ENCODE peak calls at places on chromosomes 5 and 9, in ten cellular contexts. One of them, this sample, is unnamed.
A peak's percentile ranks its signal among the peaks of the same experiment; 100 is the strongest.

GRCh38 chr5:1701884-1702283 is 97.8 kb downstream of the MRPL36 start:
- DNase-seq in heart right ventricle: no peak
- DNase-seq in aorta: no peak
- DNase-seq in heart left ventricle: no peak
- DNase-seq in neuronal stem cell: no peak
- DNase-seq in ovary: no peak
- DNase-seq in WERI-Rb-1: no peak
- DNase-seq in psoas muscle: no peak
- DNase-seq in IMR-90: no peak
- DNase-seq in prostate gland: no peak
- DNase-seq in this sample: no peak

GRCh38 chr5:37991267-37991902 is 151.5 kb upstream of the GDNF start:
- DNase-seq in IMR-90: no peak
- DNase-seq in heart right ventricle: no peak
- DNase-seq in psoas muscle: no peak
- DNase-seq in ovary: no peak
- DNase-seq in neuronal stem cell: no peak
- DNase-seq in WERI-Rb-1: no peak
- DNase-seq in prostate gland: no peak
- DNase-seq in heart left ventricle: no peak
- DNase-seq in aorta: no peak
- DNase-seq in this sample: no peak

GRCh38 chr9:18238254-18238653 is 235.7 kb upstream of the ADAMTSL1 start:
- DNase-seq in neuronal stem cell: no peak
- DNase-seq in heart right ventricle: no peak
- DNase-seq in ovary: no peak
- DNase-seq in IMR-90: peak; percentile 71
- DNase-seq in heart left ventricle: no peak
- DNase-seq in prostate gland: no peak
- DNase-seq in aorta: no peak
- DNase-seq in psoas muscle: no peak
- DNase-seq in WERI-Rb-1: no peak
- DNase-seq in this sample: no peak

GRCh38 chr5:127029513-127030258 is 672 bp downstream of the MARCHF3 start:
- DNase-seq in heart left ventricle: peak; percentile 45
- DNase-seq in heart right ventricle: peak; percentile 50
- DNase-seq in aorta: peak; percentile 82
- DNase-seq in neuronal stem cell: peak; percentile 48
- DNase-seq in ovary: peak; percentile 56
- DNase-seq in psoas muscle: peak; percentile 70
- DNase-seq in WERI-Rb-1: peak; percentile 75
- DNase-seq in IMR-90: peak; percentile 65
- DNase-seq in prostate gland: peak; percentile 41
- DNase-seq in this sample: peak; percentile 76

GRCh38 chr9:132409828-132410528 is at the start of gene CFAP77:
- DNase-seq in neuronal stem cell: peak; percentile 73
- DNase-seq in IMR-90: peak; percentile 39
- DNase-seq in heart left ventricle: peak; percentile 27
- DNase-seq in aorta: peak; percentile 83
- DNase-seq in psoas muscle: peak; percentile 58
- DNase-seq in prostate gland: no peak
- DNase-seq in WERI-Rb-1: peak; percentile 54
- DNase-seq in heart right ventricle: peak; percentile 59
- DNase-seq in ovary: peak; percentile 61
- DNase-seq in this sample: peak; percentile 75

GRCh38 chr5:37184748-37185364 is 64.3 kb downstream of the CPLANE1 start:
- DNase-seq in neuronal stem cell: no peak
- DNase-seq in prostate gland: no peak
- DNase-seq in aorta: no peak
- DNase-seq in psoas muscle: no peak
- DNase-seq in WERI-Rb-1: no peak
- DNase-seq in IMR-90: no peak
- DNase-seq in ovary: no peak
- DNase-seq in heart left ventricle: no peak
- DNase-seq in heart right ventricle: no peak
- DNase-seq in this sample: no peak

GRCh38 chr9:95508968-95509850 is 7.6 kb downstream of the PTCH1 start:
- DNase-seq in ovary: peak; percentile 91
- DNase-seq in WERI-Rb-1: peak; percentile 88
- DNase-seq in IMR-90: peak; percentile 92
- DNase-seq in aorta: peak; percentile 94
- DNase-seq in psoas muscle: peak; percentile 89
- DNase-seq in heart right ventricle: peak; percentile 79
- DNase-seq in prostate gland: peak; percentile 91
- DNase-seq in neuronal stem cell: peak; percentile 97
- DNase-seq in heart left ventricle: peak; percentile 86
- DNase-seq in this sample: peak; percentile 84

GRCh38 chr5:36442796-36443195 is 141.1 kb upstream of the RANBP3L start:
- DNase-seq in neuronal stem cell: no peak
- DNase-seq in heart right ventricle: no peak
- DNase-seq in WERI-Rb-1: no peak
- DNase-seq in heart left ventricle: no peak
- DNase-seq in ovary: no peak
- DNase-seq in aorta: no peak
- DNase-seq in psoas muscle: no peak
- DNase-seq in IMR-90: peak; percentile 37
- DNase-seq in prostate gland: no peak
- DNase-seq in this sample: no peak

GRCh38 chr9:15400281-15400941 is 22.3 kb upstream of the SNAPC3 start:
- DNase-seq in aorta: no peak
- DNase-seq in heart right ventricle: no peak
- DNase-seq in ovary: no peak
- DNase-seq in neuronal stem cell: no peak
- DNase-seq in WERI-Rb-1: no peak
- DNase-seq in heart left ventricle: no peak
- DNase-seq in prostate gland: no peak
- DNase-seq in IMR-90: peak; percentile 56
- DNase-seq in psoas muscle: no peak
- DNase-seq in this sample: no peak

GRCh38 chr5:143051244-143052058 is 281.3 kb downstream of the ARHGAP26 start:
- DNase-seq in heart left ventricle: peak; percentile 45
- DNase-seq in heart right ventricle: no peak
- DNase-seq in psoas muscle: no peak
- DNase-seq in aorta: no peak
- DNase-seq in IMR-90: peak; percentile 90
- DNase-seq in neuronal stem cell: no peak
- DNase-seq in prostate gland: peak; percentile 39
- DNase-seq in ovary: no peak
- DNase-seq in WERI-Rb-1: no peak
- DNase-seq in this sample: no peak

GRCh38 chr5:159163027-159163699 is 46.2 kb downstream of the RNF145 start:
- DNase-seq in heart left ventricle: no peak
- DNase-seq in psoas muscle: no peak
- DNase-seq in prostate gland: no peak
- DNase-seq in WERI-Rb-1: peak; percentile 17
- DNase-seq in neuronal stem cell: no peak
- DNase-seq in heart right ventricle: no peak
- DNase-seq in aorta: no peak
- DNase-seq in ovary: no peak
- DNase-seq in IMR-90: peak; percentile 94
- DNase-seq in this sample: no peak

GRCh38 chr9:75071530-75072122 is 16.3 kb downstream of the NMRK1 start:
- DNase-seq in ovary: no peak
- DNase-seq in aorta: no peak
- DNase-seq in heart right ventricle: no peak
- DNase-seq in psoas muscle: no peak
- DNase-seq in heart left ventricle: no peak
- DNase-seq in prostate gland: no peak
- DNase-seq in WERI-Rb-1: peak; percentile 22
- DNase-seq in neuronal stem cell: no peak
- DNase-seq in IMR-90: no peak
- DNase-seq in this sample: peak; percentile 82

GRCh38 chr5:170554566-170555267 is 50.9 kb downstream of the KCNIP1 start:
- DNase-seq in heart left ventricle: no peak
- DNase-seq in heart right ventricle: no peak
- DNase-seq in neuronal stem cell: no peak
- DNase-seq in aorta: no peak
- DNase-seq in WERI-Rb-1: no peak
- DNase-seq in prostate gland: no peak
- DNase-seq in ovary: no peak
- DNase-seq in IMR-90: peak; percentile 72
- DNase-seq in psoas muscle: no peak
- DNase-seq in this sample: no peak

DNA sequence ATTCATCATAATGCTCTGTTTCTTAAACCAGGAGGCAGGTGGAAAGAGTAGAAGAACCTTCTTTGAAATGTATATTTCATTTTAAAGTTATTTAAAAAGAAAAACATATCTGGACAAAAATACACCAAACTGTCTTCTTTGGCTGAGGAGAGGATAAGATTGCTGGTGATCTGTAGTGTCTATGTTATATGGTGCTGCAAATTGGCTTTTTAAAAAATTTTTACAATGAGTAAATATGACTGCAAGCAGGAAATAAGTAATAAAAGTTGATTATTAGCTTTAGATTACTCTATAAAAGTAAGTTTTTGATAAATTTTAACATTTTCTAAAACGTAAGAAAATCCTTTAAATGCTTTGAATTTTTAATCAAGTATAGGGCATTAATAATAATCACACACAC is 64.9 kb downstream of the CEP120 start:
- DNase-seq in WERI-Rb-1: no peak
- DNase-seq in IMR-90: no peak
- DNase-seq in heart left ventricle: no peak
- DNase-seq in prostate gland: no peak
- DNase-seq in heart right ventricle: no peak
- DNase-seq in ovary: no peak
- DNase-seq in psoas muscle: no peak
- DNase-seq in neuronal stem cell: no peak
- DNase-seq in aorta: no peak
- DNase-seq in this sample: no peak
- H3K36me3 ChIP-seq in WERI-Rb-1: no peaks in the 10 kb centered on the region
- H3K36me3 ChIP-seq in IMR-90: no peaks in the 10 kb centered on the region
- H3K36me3 ChIP-seq in heart left ventricle: no peaks in the 10 kb centered on the region
- H3K36me3 ChIP-seq in prostate gland: no peaks in the 10 kb centered on the region
- H3K36me3 ChIP-seq in heart right ventricle: peaks cover 65% of the 10 kb centered on the region
- H3K36me3 ChIP-seq in ovary: no peaks in the 10 kb centered on the region
- H3K36me3 ChIP-seq in psoas muscle: peaks cover 2% of the 10 kb centered on the region
- H3K36me3 ChIP-seq in neuronal stem cell: peaks cover 3% of the 10 kb centered on the region
- H3K36me3 ChIP-seq in aorta: no peaks in the 10 kb centered on the region
- H3K36me3 ChIP-seq in this sample: no peaks in the 10 kb centered on the region

DNA sequence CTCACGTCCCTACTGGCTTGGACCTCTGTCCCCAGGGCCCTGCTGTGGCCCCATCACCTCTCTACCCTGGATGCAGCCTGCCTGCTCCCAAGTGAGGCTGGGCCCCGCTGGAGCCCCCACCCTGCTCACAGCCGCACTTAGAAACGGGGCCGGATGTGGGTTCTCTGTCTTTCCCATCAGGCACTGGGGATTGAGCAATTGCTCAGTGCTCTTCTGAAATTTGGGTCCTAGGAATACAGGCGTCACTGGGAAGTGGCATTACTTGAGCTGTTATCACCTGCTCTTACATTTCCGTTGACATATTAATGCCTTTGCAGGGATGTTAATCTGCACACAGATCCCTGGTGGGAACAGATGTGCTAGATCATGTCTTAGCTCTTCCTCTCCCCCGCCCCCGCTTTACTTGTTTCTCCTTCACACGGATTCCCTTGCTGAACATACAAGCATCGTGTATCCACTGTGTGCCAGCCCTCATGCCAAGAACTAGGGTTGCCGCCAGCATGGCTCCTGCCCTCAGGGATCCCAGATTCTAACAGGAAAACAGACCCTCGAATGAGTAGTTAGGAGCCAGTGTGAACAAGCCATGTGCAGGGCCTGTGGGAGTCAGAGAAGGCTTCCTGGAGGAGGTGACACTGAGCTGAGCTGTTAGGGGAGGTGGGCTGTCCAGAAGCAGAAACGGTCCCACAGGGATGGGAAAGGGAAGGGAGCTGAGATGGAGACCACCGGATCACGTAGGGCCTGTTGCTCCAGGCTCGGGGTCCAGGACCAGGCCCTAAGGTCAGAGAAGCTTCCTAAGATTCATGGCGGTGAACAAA is 65.1 kb downstream of the NEK6 start:
- DNase-seq in IMR-90: no peak
- DNase-seq in prostate gland: no peak
- DNase-seq in neuronal stem cell: no peak
- DNase-seq in ovary: no peak
- DNase-seq in aorta: no peak
- DNase-seq in psoas muscle: no peak
- DNase-seq in heart left ventricle: no peak
- DNase-seq in WERI-Rb-1: peak; percentile 71
- DNase-seq in heart right ventricle: no peak
- DNase-seq in this sample: no peak
- H3K36me3 ChIP-seq in IMR-90: peaks cover 71% of the 10 kb centered on the region
- H3K36me3 ChIP-seq in prostate gland: peaks cover 15% of the 10 kb centered on the region
- H3K36me3 ChIP-seq in neuronal stem cell: peaks cover 32% of the 10 kb centered on the region
- H3K36me3 ChIP-seq in ovary: no peaks in the 10 kb centered on the region
- H3K36me3 ChIP-seq in aorta: no peaks in the 10 kb centered on the region
- H3K36me3 ChIP-seq in psoas muscle: no peaks in the 10 kb centered on the region
- H3K36me3 ChIP-seq in heart left ventricle: no peaks in the 10 kb centered on the region
- H3K36me3 ChIP-seq in WERI-Rb-1: peaks cover 13% of the 10 kb centered on the region
- H3K36me3 ChIP-seq in heart right ventricle: peaks cover 85% of the 10 kb centered on the region
- H3K36me3 ChIP-seq in this sample: peaks cover 72% of the 10 kb centered on the region

DNA sequence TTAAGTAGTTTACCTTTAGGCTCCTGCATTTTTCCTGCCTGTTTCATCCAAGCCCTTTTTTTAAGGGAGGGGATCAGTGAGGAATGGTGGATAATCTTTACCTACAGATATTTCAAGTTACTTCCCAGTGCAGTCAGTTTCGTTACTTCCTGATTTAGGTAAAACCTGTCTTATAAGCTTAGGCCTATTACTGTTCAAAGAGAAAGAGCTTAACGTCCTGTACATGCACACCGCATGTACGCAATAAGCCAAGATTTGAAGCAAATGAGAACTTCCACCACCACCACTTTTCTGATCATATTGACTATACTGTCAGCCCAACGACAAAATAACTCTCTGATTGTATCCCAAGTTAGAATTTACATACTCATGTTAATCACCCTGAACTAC is 5.2 kb downstream of the NFIB start:
- DNase-seq in aorta: no peak
- DNase-seq in WERI-Rb-1: no peak
- DNase-seq in heart left ventricle: no peak
- DNase-seq in heart right ventricle: no peak
- DNase-seq in neuronal stem cell: no peak
- DNase-seq in prostate gland: no peak
- DNase-seq in ovary: no peak
- DNase-seq in psoas muscle: no peak
- DNase-seq in IMR-90: no peak
- DNase-seq in this sample: no peak
- H3K36me3 ChIP-seq in aorta: no peaks in the 10 kb centered on the region
- H3K36me3 ChIP-seq in WERI-Rb-1: no peaks in the 10 kb centered on the region
- H3K36me3 ChIP-seq in heart left ventricle: no peaks in the 10 kb centered on the region
- H3K36me3 ChIP-seq in heart right ventricle: peaks cover 23% of the 10 kb centered on the region
- H3K36me3 ChIP-seq in neuronal stem cell: no peaks in the 10 kb centered on the region
- H3K36me3 ChIP-seq in prostate gland: no peaks in the 10 kb centered on the region
- H3K36me3 ChIP-seq in ovary: no peaks in the 10 kb centered on the region
- H3K36me3 ChIP-seq in psoas muscle: no peaks in the 10 kb centered on the region
- H3K36me3 ChIP-seq in IMR-90: no peaks in the 10 kb centered on the region
- H3K36me3 ChIP-seq in this sample: peaks cover 10% of the 10 kb centered on the region

DNA sequence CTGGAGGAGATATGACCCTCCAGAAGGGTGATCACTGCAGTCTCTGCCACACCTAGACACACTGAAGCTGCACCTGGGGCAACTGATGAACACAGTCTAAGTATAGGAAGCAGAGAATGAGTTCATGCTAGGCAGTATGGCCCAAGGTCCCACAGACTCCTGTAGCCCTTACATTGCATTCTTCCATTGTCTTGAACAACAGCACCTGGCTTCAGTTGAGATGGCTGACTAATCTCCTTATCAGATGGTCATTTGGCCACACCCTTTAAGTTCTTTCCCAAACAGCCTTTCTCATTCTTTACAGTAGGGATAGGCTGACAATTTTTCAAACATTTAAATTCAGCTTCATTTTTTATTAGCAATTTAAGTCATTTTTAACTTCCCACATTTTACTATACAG is 23.1 kb downstream of the CENPK start:
- DNase-seq in ovary: no peak
- DNase-seq in IMR-90: no peak
- DNase-seq in prostate gland: no peak
- DNase-seq in aorta: no peak
- DNase-seq in psoas muscle: no peak
- DNase-seq in heart right ventricle: no peak
- DNase-seq in heart left ventricle: no peak
- DNase-seq in neuronal stem cell: no peak
- DNase-seq in WERI-Rb-1: no peak
- DNase-seq in this sample: no peak
- H3K36me3 ChIP-seq in ovary: no peaks in the 10 kb centered on the region
- H3K36me3 ChIP-seq in IMR-90: peaks cover 3% of the 10 kb centered on the region
- H3K36me3 ChIP-seq in prostate gland: no peaks in the 10 kb centered on the region
- H3K36me3 ChIP-seq in aorta: no peaks in the 10 kb centered on the region
- H3K36me3 ChIP-seq in psoas muscle: no peaks in the 10 kb centered on the region
- H3K36me3 ChIP-seq in heart right ventricle: peaks cover 23% of the 10 kb centered on the region
- H3K36me3 ChIP-seq in heart left ventricle: no peaks in the 10 kb centered on the region
- H3K36me3 ChIP-seq in neuronal stem cell: peaks cover 11% of the 10 kb centered on the region
- H3K36me3 ChIP-seq in WERI-Rb-1: peaks cover 74% of the 10 kb centered on the region
- H3K36me3 ChIP-seq in this sample: no peaks in the 10 kb centered on the region